ENCODE peak calls at places on chromosomes 7 and 10, in six cellular contexts. M, C, K, L, H and P are unnamed samples.

GRCh38 chr10:110408203-110408871 is 89.4 kb upstream of the DUSP5 start:
- DNase-seq in M (no peak), C (no peak), K (no peak), L (no peak), H (no peak), P (no peak)

GRCh38 chr10:125064681-125065492 is 95.5 kb downstream of the CTBP2 start:
- DNase-seq in M (peak; percentile 20), C (peak; percentile 34), K (peak; percentile 79), L (no peak), H (peak; percentile 55), P (no peak)

GRCh38 chr7:116652793-116653192 is 19.2 kb upstream of the MET start:
- DNase-seq in M (no peak), C (no peak), K (no peak), L (no peak), H (no peak), P (no peak)

GRCh38 chr7:19713676-19714075 is 4.8 kb upstream of the POLR1F start:
- DNase-seq in M (no peak), C (no peak), K (peak; percentile 51), L (no peak), H (no peak), P (peak; percentile 59)

GRCh38 chr10:86673827-86674581 is 5.7 kb downstream of the LDB3 start:
- DNase-seq in M (no peak), C (peak; percentile 89), K (no peak), L (no peak), H (no peak), P (no peak)

GRCh38 chr10:45379891-45380540 is 6.0 kb downstream of the ALOX5 start:
- DNase-seq in M (no peak), C (no peak), K (no peak), L (peak; percentile 87), H (peak; percentile 33), P (no peak)

GRCh38 chr10:88116491-88116890 is 253.1 kb downstream of the PTEN start:
- DNase-seq in M (no peak), C (no peak), K (no peak), L (no peak), H (no peak), P (no peak)

GRCh38 chr10:132961-133898 is 2.0 kb upstream of the ZMYND11 start:
- DNase-seq in M (no peak), C (no peak), K (no peak), L (no peak), H (no peak), P (no peak)

GRCh38 chr10:45580781-45581496 is 91.6 kb downstream of the ZFAND4 start:
- DNase-seq in M (no peak), C (no peak), K (no peak), L (no peak), H (peak; percentile 53), P (no peak)

GRCh38 chr10:118995739-118996138 is 33.8 kb upstream of the NANOS1 start:
- DNase-seq in M (no peak), C (no peak), K (no peak), L (no peak), H (no peak), P (no peak)

GRCh38 chr10:60099998-60100747 is 193.8 kb upstream of the CCDC6 start:
- DNase-seq in M (no peak), C (no peak), K (peak; percentile 39), L (no peak), H (peak; percentile 26), P (peak; percentile 29)

GRCh38 chr7:30842542-30843451 is 68.9 kb upstream of the AQP1 start:
- DNase-seq in M (no peak), C (no peak), K (no peak), L (peak; percentile 61), H (no peak), P (no peak)

GRCh38 chr10:104614245-104614831 is 26.8 kb upstream of the SORCS3 start:
- DNase-seq in M (no peak), C (no peak), K (peak; percentile 29), L (no peak), H (peak; percentile 24), P (no peak)

GRCh38 chr10:92164024-92164423 is 126.9 kb downstream of the CPEB3 start:
- DNase-seq in M (no peak), C (no peak), K (no peak), L (no peak), H (no peak), P (no peak)

GRCh38 chr7:94182066-94182465 is 177.9 kb upstream of the BET1 start:
- DNase-seq in M (no peak), C (no peak), K (peak; percentile 10), L (no peak), H (no peak), P (no peak)

GRCh38 chr7:84502222-84502621 is 307.6 kb upstream of the SEMA3A start:
- DNase-seq in M (no peak), C (no peak), K (no peak), L (no peak), H (no peak), P (no peak)

GRCh38 chr7:51126813-51127617 is 189.6 kb downstream of the COBL start:
- DNase-seq in M (no peak), C (no peak), K (no peak), L (no peak), H (no peak), P (no peak)

GRCh38 chr10:35916791-35917190 is 274.7 kb upstream of the FZD8 start:
- DNase-seq in M (no peak), C (no peak), K (no peak), L (no peak), H (no peak), P (no peak)

GRCh38 chr7:69654381-69654780 is 56.1 kb downstream of the AUTS2 start:
- DNase-seq in M (no peak), C (peak; percentile 51), K (no peak), L (no peak), H (peak; percentile 20), P (no peak)

GRCh38 chr10:132675031-132675740 is 110.8 kb downstream of the NKX6-2 start:
- DNase-seq in M (no peak), C (peak; percentile 15), K (no peak), L (peak; percentile 32), H (no peak), P (no peak)

GRCh38 chr7:151402029-151402835 is 7.6 kb downstream of the WDR86 start:
- DNase-seq in M (no peak), C (peak; percentile 27), K (no peak), L (peak; percentile 74), H (no peak), P (no peak)

GRCh38 chr7:151399305-151399601 is 10.6 kb downstream of the WDR86 start:
- DNase-seq in M (no peak), C (no peak), K (no peak), L (peak; percentile 36), H (no peak), P (no peak)

GRCh38 chr7:151400626-151401315 is 9.1 kb downstream of the WDR86 start:
- DNase-seq in M (no peak), C (peak; percentile 11), K (no peak), L (peak; percentile 84), H (no peak), P (no peak)

GRCh38 chr7:151398446-151399304 is 11.2 kb downstream of the WDR86 start:
- DNase-seq in M (no peak), C (peak; percentile 32), K (no peak), L (peak; percentile 58), H (no peak), P (no peak)

GRCh38 chr7:151399906-151400305 is 9.9 kb downstream of the WDR86 start:
- DNase-seq in M (no peak), C (peak; percentile 12), K (no peak), L (peak; percentile 74), H (no peak), P (no peak)
- H3K4me1 ChIP-seq in M (peaks cover 6% of the 10 kb centered on the region), C (no peaks in the 10 kb centered on the region), K (peaks cover 32% of the 10 kb centered on the region), L (peaks cover 14% of the 10 kb centered on the region), H (no peaks in the 10 kb centered on the region), P (no peaks in the 10 kb centered on the region)

GRCh38 chr7:87330316-87330715 is 15.1 kb upstream of the CROT start:
- DNase-seq in M (no peak), C (no peak), K (no peak), L (no peak), H (no peak), P (no peak)
- H3K9me3 ChIP-seq in M (no peaks in the 10 kb centered on the region), C (peaks cover 21% of the 10 kb centered on the region), K (peaks cover 26% of the 10 kb centered on the region), L (peaks cover 77% of the 10 kb centered on the region), H (no peaks in the 10 kb centered on the region), P (peaks cover 16% of the 10 kb centered on the region)

DNA sequence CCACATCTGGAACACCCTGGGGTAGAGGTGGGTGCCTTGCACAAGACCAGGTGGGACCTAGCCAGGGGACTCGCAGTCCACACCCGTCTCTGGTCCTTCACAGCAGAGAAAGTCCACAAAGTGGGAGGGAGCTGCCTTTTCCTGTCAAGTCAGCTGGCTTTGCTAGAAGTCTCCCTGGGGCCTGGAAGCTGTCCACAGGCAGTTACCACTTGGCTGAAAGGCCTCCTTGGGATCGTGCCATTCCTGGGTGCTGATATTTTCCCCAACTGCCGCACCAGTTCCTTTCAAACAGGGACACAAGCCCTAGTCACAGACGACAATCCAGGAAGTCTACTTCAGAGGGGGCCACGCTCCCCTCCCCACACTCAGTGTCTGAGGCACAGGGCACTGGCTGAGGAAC is 75.4 kb downstream of the AFAP1L2 start:
- DNase-seq in M (no peak), C (no peak), K (no peak), L (no peak), H (no peak), P (no peak)
- H3K4me1 ChIP-seq in M (peaks cover 9% of the 10 kb centered on the region), C (peaks cover 13% of the 10 kb centered on the region), K (no peaks in the 10 kb centered on the region), L (peaks cover 7% of the 10 kb centered on the region), H (no peaks in the 10 kb centered on the region), P (no peaks in the 10 kb centered on the region)

DNA sequence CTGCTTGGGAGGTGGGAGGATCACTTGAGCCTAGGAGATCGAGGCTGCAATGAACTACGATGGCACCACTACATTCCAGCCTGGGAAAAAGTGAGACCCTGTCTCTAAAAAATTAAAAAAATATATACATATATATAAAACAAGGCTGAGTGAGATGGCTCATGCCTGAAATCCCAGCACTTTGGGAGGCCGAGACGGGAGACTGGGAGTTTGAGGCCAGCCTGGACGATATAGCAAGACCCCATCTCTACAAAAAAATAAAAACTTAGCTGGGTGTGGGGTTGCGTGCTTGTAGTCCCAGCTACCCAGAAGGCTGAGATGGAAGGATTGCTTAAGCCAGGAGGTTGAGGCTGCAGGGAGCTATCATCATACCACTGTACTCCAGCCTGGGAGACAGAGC is 87.6 kb downstream of the CARD11 start:
- DNase-seq in M (no peak), C (no peak), K (no peak), L (no peak), H (no peak), P (no peak)
- H3K9me3 ChIP-seq in M (no peaks in the 10 kb centered on the region), C (no peaks in the 10 kb centered on the region), K (no peaks in the 10 kb centered on the region), L (no peaks in the 10 kb centered on the region), H (no peaks in the 10 kb centered on the region), P (no peaks in the 10 kb centered on the region)

GRCh38 chr10:31876616-31877352 is 51.8 kb downstream of the ARHGAP12 start:
- DNase-seq in M (no peak), C (no peak), K (no peak), L (no peak), H (no peak), P (no peak)
- H3K4me1 ChIP-seq in M (no peaks in the 10 kb centered on the region), C (peaks cover 16% of the 10 kb centered on the region), K (peaks cover 92% of the 10 kb centered on the region), L (peaks cover 14% of the 10 kb centered on the region), H (no peaks in the 10 kb centered on the region), P (no peaks in the 10 kb centered on the region)

GRCh38 chr10:121531076-121531829 is 67.0 kb downstream of the FGFR2 start:
- DNase-seq in M (no peak), C (no peak), K (no peak), L (no peak), H (no peak), P (no peak)
- H3K9me3 ChIP-seq in M (no peaks in the 10 kb centered on the region), C (no peaks in the 10 kb centered on the region), K (no peaks in the 10 kb centered on the region), L (no peaks in the 10 kb centered on the region), H (no peaks in the 10 kb centered on the region), P (no peaks in the 10 kb centered on the region)